ENCODE peak calls at places on chromosomes 13 and 19, in nine cellular contexts. One of them, this sample, is unnamed.

GRCh38 chr13:26557393-26558073 is at the start of gene WASF3:
- DNase-seq in left ventricle myocardium inferior: peak; percentile 94
- DNase-seq in fibroblast of mammary gland: peak; percentile 87
- DNase-seq in lower lobe of right lung: peak; percentile 93
- DNase-seq in CD4-positive, alpha-beta T cell: no peak
- DNase-seq in tibial nerve: peak; percentile 79
- DNase-seq in GM12865: peak; percentile 60
- DNase-seq in heart left ventricle: peak; percentile 96
- DNase-seq in neural crest cell: peak; percentile 93
- DNase-seq in this sample: peak; percentile 93

GRCh38 chr19:15010497-15011255 is 31.0 kb upstream of the SLC1A6 start:
- DNase-seq in CD4-positive, alpha-beta T cell: no peak
- DNase-seq in neural crest cell: no peak
- DNase-seq in GM12865: no peak
- DNase-seq in heart left ventricle: no peak
- DNase-seq in lower lobe of right lung: no peak
- DNase-seq in fibroblast of mammary gland: no peak
- DNase-seq in left ventricle myocardium inferior: no peak
- DNase-seq in tibial nerve: no peak
- DNase-seq in this sample: no peak

GRCh38 chr13:26531751-26532150 is 25.7 kb upstream of the WASF3 start:
- DNase-seq in GM12865: no peak
- DNase-seq in left ventricle myocardium inferior: no peak
- DNase-seq in fibroblast of mammary gland: no peak
- DNase-seq in neural crest cell: no peak
- DNase-seq in CD4-positive, alpha-beta T cell: no peak
- DNase-seq in heart left ventricle: no peak
- DNase-seq in lower lobe of right lung: no peak
- DNase-seq in tibial nerve: no peak
- DNase-seq in this sample: no peak

GRCh38 chr13:52061587-52061986 is 37.1 kb downstream of the UTP14C start:
- DNase-seq in heart left ventricle: no peak
- DNase-seq in lower lobe of right lung: no peak
- DNase-seq in neural crest cell: no peak
- DNase-seq in fibroblast of mammary gland: no peak
- DNase-seq in tibial nerve: no peak
- DNase-seq in GM12865: no peak
- DNase-seq in left ventricle myocardium inferior: no peak
- DNase-seq in CD4-positive, alpha-beta T cell: no peak
- DNase-seq in this sample: no peak

GRCh38 chr13:62243146-62243545 is 827.5 kb upstream of the PCDH20 start:
- DNase-seq in neural crest cell: no peak
- DNase-seq in GM12865: no peak
- DNase-seq in left ventricle myocardium inferior: no peak
- DNase-seq in lower lobe of right lung: no peak
- DNase-seq in CD4-positive, alpha-beta T cell: no peak
- DNase-seq in heart left ventricle: no peak
- DNase-seq in fibroblast of mammary gland: no peak
- DNase-seq in tibial nerve: no peak
- DNase-seq in this sample: no peak

GRCh38 chr19:23002690-23003422 is at the start of gene ZNF728:
- DNase-seq in fibroblast of mammary gland: peak; percentile 16
- DNase-seq in heart left ventricle: peak; percentile 86
- DNase-seq in CD4-positive, alpha-beta T cell: no peak
- DNase-seq in GM12865: no peak
- DNase-seq in tibial nerve: peak; percentile 26
- DNase-seq in lower lobe of right lung: peak; percentile 49
- DNase-seq in left ventricle myocardium inferior: peak; percentile 88
- DNase-seq in neural crest cell: no peak
- DNase-seq in this sample: no peak

GRCh38 chr19:1680976-1681375 is 28.6 kb upstream of the TCF3 start:
- DNase-seq in left ventricle myocardium inferior: no peak
- DNase-seq in heart left ventricle: no peak
- DNase-seq in GM12865: no peak
- DNase-seq in CD4-positive, alpha-beta T cell: no peak
- DNase-seq in lower lobe of right lung: no peak
- DNase-seq in neural crest cell: no peak
- DNase-seq in tibial nerve: no peak
- DNase-seq in fibroblast of mammary gland: no peak
- DNase-seq in this sample: no peak

GRCh38 chr13:110379905-110380341 is 72.8 kb downstream of the COL4A2 start:
- DNase-seq in lower lobe of right lung: no peak
- DNase-seq in left ventricle myocardium inferior: no peak
- DNase-seq in heart left ventricle: no peak
- DNase-seq in fibroblast of mammary gland: peak; percentile 78
- DNase-seq in GM12865: no peak
- DNase-seq in neural crest cell: no peak
- DNase-seq in CD4-positive, alpha-beta T cell: no peak
- DNase-seq in tibial nerve: no peak
- DNase-seq in this sample: no peak

GRCh38 chr19:34254552-34255432 is at the start of gene GARRE1:
- DNase-seq in GM12865: peak; percentile 84
- DNase-seq in CD4-positive, alpha-beta T cell: peak; percentile 83
- DNase-seq in neural crest cell: peak; percentile 39
- DNase-seq in lower lobe of right lung: peak; percentile 59
- DNase-seq in heart left ventricle: peak; percentile 71
- DNase-seq in fibroblast of mammary gland: no peak
- DNase-seq in tibial nerve: no peak
- DNase-seq in left ventricle myocardium inferior: peak; percentile 45
- DNase-seq in this sample: peak; percentile 42

GRCh38 chr19:1520203-1520780 is 3.6 kb upstream of the PLK5 start:
- DNase-seq in CD4-positive, alpha-beta T cell: no peak
- DNase-seq in GM12865: no peak
- DNase-seq in heart left ventricle: no peak
- DNase-seq in left ventricle myocardium inferior: no peak
- DNase-seq in neural crest cell: no peak
- DNase-seq in tibial nerve: no peak
- DNase-seq in fibroblast of mammary gland: no peak
- DNase-seq in lower lobe of right lung: no peak
- DNase-seq in this sample: no peak

DNA sequence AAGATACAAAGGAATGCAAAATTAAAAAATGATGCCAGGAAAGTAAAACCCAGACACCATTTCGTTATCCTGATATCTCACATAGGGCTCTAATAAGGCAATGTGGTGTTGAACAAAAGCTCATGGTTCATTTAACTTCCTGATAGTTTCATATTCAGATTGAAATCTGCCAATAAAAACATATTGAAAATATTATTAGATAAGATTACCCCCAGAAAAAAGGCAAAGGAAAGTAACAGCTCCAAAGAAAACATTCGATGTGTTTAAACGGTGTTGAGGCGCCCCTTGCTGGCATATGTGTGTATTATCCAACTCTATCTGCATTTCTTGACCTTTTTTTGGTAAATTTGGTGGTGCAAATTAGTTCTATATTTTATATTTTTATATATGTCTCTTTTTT is 75.9 kb downstream of the ESD start:
- DNase-seq in GM12865: peak; percentile 53
- DNase-seq in heart left ventricle: no peak
- DNase-seq in CD4-positive, alpha-beta T cell: peak; percentile 40
- DNase-seq in lower lobe of right lung: no peak
- DNase-seq in fibroblast of mammary gland: peak; percentile 57
- DNase-seq in tibial nerve: peak; percentile 68
- DNase-seq in left ventricle myocardium inferior: peak; percentile 19
- DNase-seq in neural crest cell: peak; percentile 26
- DNase-seq in this sample: no peak
- TF ChIP-seq CTCF in GM12865: peak; percentile 40
- TF ChIP-seq CTCF in heart left ventricle: peak; percentile 64
- TF ChIP-seq CTCF in CD4-positive, alpha-beta T cell: peak; percentile 71
- TF ChIP-seq CTCF in lower lobe of right lung: peak; percentile 74
- TF ChIP-seq CTCF in fibroblast of mammary gland: peak; percentile 61
- TF ChIP-seq CTCF in tibial nerve: peak; percentile 78
- TF ChIP-seq CTCF in left ventricle myocardium inferior: peak; percentile 79
- TF ChIP-seq CTCF in neural crest cell: peak; percentile 91
- TF ChIP-seq CTCF in this sample: peak; percentile 64

DNA sequence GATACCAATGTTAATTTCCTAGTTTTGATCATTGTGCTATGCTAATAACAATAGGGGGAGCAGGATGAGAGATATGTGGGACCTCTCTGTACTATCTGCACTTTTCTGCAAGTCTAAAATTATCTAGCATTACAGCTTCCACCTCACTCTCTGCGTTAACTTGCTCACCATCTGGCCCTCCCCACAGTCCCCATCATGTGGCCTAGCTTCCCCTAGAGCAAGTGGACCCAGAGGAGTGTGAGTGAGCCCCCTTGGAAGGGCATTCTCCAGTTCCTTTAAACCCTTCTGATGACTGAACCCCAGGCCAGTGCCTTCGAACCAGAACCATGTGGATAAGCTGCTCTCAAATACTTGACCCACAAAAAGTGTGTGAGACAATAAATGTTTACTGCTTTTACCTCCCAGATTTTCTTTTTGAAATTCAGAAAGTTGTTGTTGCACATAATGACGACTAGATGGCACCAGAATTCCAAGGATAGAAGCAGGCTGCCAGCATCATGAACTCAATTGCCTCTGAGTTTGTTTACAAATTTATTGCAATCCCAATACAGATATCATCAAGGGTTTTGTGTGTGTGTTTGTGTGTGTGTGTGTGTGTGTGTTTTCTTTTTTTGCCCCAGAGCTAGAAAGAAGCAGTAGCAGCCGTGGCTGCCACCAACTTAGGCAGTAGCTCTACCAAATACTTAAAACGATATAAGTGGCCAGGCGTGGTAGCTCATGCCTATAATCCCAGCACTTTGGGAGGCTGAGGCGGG is 49.0 kb upstream of the ZNF780A start:
- DNase-seq in neural crest cell: no peak
- DNase-seq in left ventricle myocardium inferior: no peak
- DNase-seq in heart left ventricle: no peak
- DNase-seq in CD4-positive, alpha-beta T cell: no peak
- DNase-seq in GM12865: peak; percentile 73
- DNase-seq in tibial nerve: peak; percentile 33
- DNase-seq in lower lobe of right lung: no peak
- DNase-seq in fibroblast of mammary gland: peak; percentile 58
- DNase-seq in this sample: no peak
- TF ChIP-seq CTCF in neural crest cell: peak; percentile 81
- TF ChIP-seq CTCF in left ventricle myocardium inferior: peak; percentile 81
- TF ChIP-seq CTCF in heart left ventricle: peak; percentile 66
- TF ChIP-seq CTCF in CD4-positive, alpha-beta T cell: peak; percentile 85
- TF ChIP-seq CTCF in GM12865: peak; percentile 62
- TF ChIP-seq CTCF in tibial nerve: peak; percentile 69
- TF ChIP-seq CTCF in lower lobe of right lung: peak; percentile 66
- TF ChIP-seq CTCF in fibroblast of mammary gland: peak; percentile 73
- TF ChIP-seq CTCF in this sample: peak; percentile 75

DNA sequence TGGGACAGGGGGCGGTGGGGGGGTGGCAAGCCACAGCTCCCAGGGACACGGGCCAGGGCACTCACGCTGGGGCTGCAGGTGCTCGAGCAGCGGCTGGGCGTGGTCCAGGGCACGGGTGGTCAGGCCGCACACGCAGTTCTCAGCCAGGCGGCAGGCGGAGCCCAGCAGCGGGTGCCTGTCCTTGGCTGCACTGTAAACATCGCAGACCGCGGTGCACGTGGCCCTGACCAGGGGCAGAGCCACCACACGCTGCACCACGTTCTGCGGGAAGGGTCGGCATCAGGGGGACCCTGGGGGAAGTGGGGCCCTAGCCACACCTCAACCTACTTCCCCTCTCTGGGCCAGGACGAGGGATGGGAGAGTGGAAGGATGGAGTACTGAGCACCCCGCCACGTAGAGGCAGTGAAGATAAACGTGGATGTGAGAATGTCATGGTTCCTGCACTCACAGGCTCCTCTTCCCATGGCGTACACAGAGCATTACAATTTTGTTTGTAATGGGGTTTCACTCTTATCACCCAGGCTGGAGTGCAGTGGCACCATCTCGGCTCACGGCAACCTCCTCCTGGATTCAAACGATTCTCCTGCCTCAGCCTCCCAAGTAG is 3.4 kb downstream of the PLIN5 start:
- DNase-seq in neural crest cell: no peak
- DNase-seq in lower lobe of right lung: no peak
- DNase-seq in heart left ventricle: no peak
- DNase-seq in tibial nerve: no peak
- DNase-seq in GM12865: no peak
- DNase-seq in CD4-positive, alpha-beta T cell: no peak
- DNase-seq in left ventricle myocardium inferior: no peak
- DNase-seq in fibroblast of mammary gland: no peak
- DNase-seq in this sample: no peak
- TF ChIP-seq CTCF in neural crest cell: no peak
- TF ChIP-seq CTCF in lower lobe of right lung: no peak
- TF ChIP-seq CTCF in heart left ventricle: no peak
- TF ChIP-seq CTCF in tibial nerve: no peak
- TF ChIP-seq CTCF in GM12865: no peak
- TF ChIP-seq CTCF in CD4-positive, alpha-beta T cell: no peak
- TF ChIP-seq CTCF in left ventricle myocardium inferior: no peak
- TF ChIP-seq CTCF in fibroblast of mammary gland: no peak
- TF ChIP-seq CTCF in this sample: no peak

GRCh38 chr19:18996796-18997394 is 36.4 kb downstream of the SUGP2 start:
- DNase-seq in heart left ventricle: no peak
- DNase-seq in lower lobe of right lung: no peak
- DNase-seq in GM12865: no peak
- DNase-seq in fibroblast of mammary gland: no peak
- DNase-seq in tibial nerve: no peak
- DNase-seq in left ventricle myocardium inferior: no peak
- DNase-seq in CD4-positive, alpha-beta T cell: no peak
- DNase-seq in neural crest cell: no peak
- DNase-seq in this sample: no peak

GRCh38 chr19:18996351-18996750 is 37.0 kb downstream of the SUGP2 start:
- DNase-seq in left ventricle myocardium inferior: no peak
- DNase-seq in tibial nerve: no peak
- DNase-seq in CD4-positive, alpha-beta T cell: no peak
- DNase-seq in fibroblast of mammary gland: no peak
- DNase-seq in heart left ventricle: no peak
- DNase-seq in lower lobe of right lung: no peak
- DNase-seq in GM12865: no peak
- DNase-seq in neural crest cell: no peak
- DNase-seq in this sample: no peak

GRCh38 chr19:18999016-18999758 is 34.1 kb downstream of the SUGP2 start:
- DNase-seq in heart left ventricle: no peak
- DNase-seq in GM12865: no peak
- DNase-seq in fibroblast of mammary gland: peak; percentile 15
- DNase-seq in CD4-positive, alpha-beta T cell: no peak
- DNase-seq in tibial nerve: no peak
- DNase-seq in left ventricle myocardium inferior: no peak
- DNase-seq in lower lobe of right lung: no peak
- DNase-seq in neural crest cell: no peak
- DNase-seq in this sample: no peak

GRCh38 chr19:18998276-18998675 is 35.0 kb downstream of the SUGP2 start:
- DNase-seq in neural crest cell: no peak
- DNase-seq in tibial nerve: no peak
- DNase-seq in fibroblast of mammary gland: no peak
- DNase-seq in lower lobe of right lung: no peak
- DNase-seq in left ventricle myocardium inferior: no peak
- DNase-seq in CD4-positive, alpha-beta T cell: no peak
- DNase-seq in heart left ventricle: no peak
- DNase-seq in GM12865: no peak
- DNase-seq in this sample: no peak

DNA sequence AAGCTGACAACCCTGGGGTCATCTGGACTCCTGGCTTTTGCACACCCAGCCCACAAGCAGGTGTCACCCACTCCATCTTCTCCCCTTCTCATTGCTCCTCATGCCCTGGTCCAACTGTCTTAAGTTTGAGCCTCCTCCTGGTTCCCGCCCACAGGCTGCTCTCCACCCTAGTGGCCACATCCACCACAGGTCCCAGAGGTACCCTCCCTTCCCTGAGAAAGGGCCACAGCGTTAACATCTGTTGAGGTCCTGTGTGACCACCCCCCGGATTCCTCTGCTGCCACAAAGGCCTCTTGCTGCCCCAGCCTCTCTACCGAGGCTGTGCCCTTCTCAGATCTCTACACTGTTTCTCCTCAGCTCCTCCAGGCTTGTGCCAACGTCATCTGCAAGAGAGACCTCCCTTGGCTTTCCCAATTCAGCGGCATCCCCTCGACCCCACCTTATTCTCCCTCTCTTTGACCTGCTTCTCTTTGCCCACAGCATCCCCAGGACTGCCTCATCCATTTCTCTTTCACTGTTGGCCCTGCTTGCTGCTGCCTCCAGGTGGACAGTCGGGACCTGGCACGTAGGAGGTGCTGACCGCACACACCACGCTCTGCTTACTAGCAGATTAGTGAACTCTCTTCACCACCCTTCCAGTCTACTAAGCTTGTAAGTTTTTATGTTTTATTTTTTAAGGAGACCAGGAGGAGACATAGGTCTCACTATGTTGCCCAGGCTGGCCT is 33.3 kb downstream of the SUGP2 start:
- DNase-seq in CD4-positive, alpha-beta T cell: no peak
- DNase-seq in GM12865: no peak
- DNase-seq in lower lobe of right lung: no peak
- DNase-seq in fibroblast of mammary gland: peak; percentile 11
- DNase-seq in tibial nerve: no peak
- DNase-seq in neural crest cell: no peak
- DNase-seq in left ventricle myocardium inferior: no peak
- DNase-seq in heart left ventricle: no peak
- DNase-seq in this sample: no peak
- TF ChIP-seq CTCF in CD4-positive, alpha-beta T cell: no peak
- TF ChIP-seq CTCF in GM12865: no peak
- TF ChIP-seq CTCF in lower lobe of right lung: no peak
- TF ChIP-seq CTCF in fibroblast of mammary gland: peak; percentile 26
- TF ChIP-seq CTCF in tibial nerve: no peak
- TF ChIP-seq CTCF in neural crest cell: peak; percentile 16
- TF ChIP-seq CTCF in left ventricle myocardium inferior: no peak
- TF ChIP-seq CTCF in heart left ventricle: no peak
- TF ChIP-seq CTCF in this sample: no peak